ENCODE peak calls at places on chromosomes 11 and 22, in seven cellular contexts. N is A549, K is K562, S is HCT116, P is H1, M is HepG2, W is GM12878. H is an unnamed sample.

GRCh38 chr11:43504316-43504950 is 145.7 kb downstream of the TTC17 start:
- DNase-seq in K (peak), N (peak), M (peak), S (peak), W (no peak), P (peak), H (peak)

GRCh38 chr11:12179019-12179418 is 68.6 kb downstream of the MICAL2 start:
- DNase-seq in N (no peak), W (no peak), K (no peak), P (no peak), S (no peak), M (no peak), H (no peak)

GRCh38 chr22:19467912-19468311 is 11.1 kb downstream of the UFD1 start:
- DNase-seq in P (no peak), S (no peak), K (no peak), M (no peak), N (no peak), W (no peak), H (no peak)

GRCh38 chr11:43922974-43923326 is 19.5 kb upstream of the C11orf96 start:
- DNase-seq in P (no peak), K (no peak), W (no peak), N (no peak), S (no peak), M (no peak), H (no peak)

GRCh38 chr11:92955900-92956299 is 13.6 kb upstream of the MTNR1B start:
- DNase-seq in P (no peak), M (no peak), N (no peak), W (no peak), K (no peak), S (no peak), H (no peak)

GRCh38 chr11:87173185-87174039 is 135.7 kb downstream of the TMEM135 start:
- DNase-seq in N (peak), P (no peak), K (no peak), W (no peak), S (peak), M (peak), H (peak)

GRCh38 chr11:36777302-36777701 is 179.3 kb upstream of the RAG2 start:
- DNase-seq in P (no peak), N (no peak), S (no peak), K (no peak), W (no peak), M (no peak), H (no peak)

GRCh38 chr22:19779685-19780268 is 19.2 kb downstream of the TBX1 start:
- DNase-seq in P (no peak), S (no peak), W (no peak), K (no peak), M (no peak), N (no peak), H (peak)

GRCh38 chr22:49810363-49811013 is 17.2 kb downstream of the BRD1 start:
- DNase-seq in P (no peak), K (no peak), W (no peak), M (no peak), N (no peak), S (no peak), H (peak)
- TF ChIP-seq CEBPB in P (no peak), K (no peak), W (no peak), M (no peak), N (no peak), S (no peak), H (no peak)

GRCh38 chr11:122984186-122985011 is 2.8 kb upstream of the BSX start:
- DNase-seq in M (no peak), P (no peak), W (no peak), N (peak), S (no peak), K (no peak), H (no peak)
- TF ChIP-seq CEBPB in M (no peak), P (no peak), W (no peak), N (no peak), S (no peak), K (no peak), H (no peak)

GRCh38 chr11:24747275-24748251 is 250.7 kb downstream of the LUZP2 start:
- DNase-seq in S (no peak), N (no peak), K (no peak), W (no peak), M (no peak), P (no peak), H (no peak)
- TF ChIP-seq CEBPB in S (no peak), N (no peak), K (no peak), W (no peak), M (no peak), P (no peak), H (no peak)

GRCh38 chr22:41574847-41575381 is 14.1 kb downstream of the CSDC2 start:
- DNase-seq in P (no peak), S (no peak), W (no peak), K (no peak), N (no peak), M (no peak), H (peak)

GRCh38 chr22:41578818-41579217 is 10.8 kb downstream of the PMM1 start:
- DNase-seq in W (no peak), M (no peak), N (no peak), S (no peak), P (no peak), K (no peak), H (no peak)

GRCh38 chr22:41575533-41575932 is 14.1 kb downstream of the PMM1 start:
- DNase-seq in W (no peak), N (no peak), M (no peak), P (no peak), S (no peak), K (no peak), H (no peak)

GRCh38 chr22:41578114-41578513 is 11.5 kb downstream of the PMM1 start:
- DNase-seq in M (no peak), P (no peak), N (no peak), K (no peak), W (no peak), S (no peak), H (no peak)

DNA sequence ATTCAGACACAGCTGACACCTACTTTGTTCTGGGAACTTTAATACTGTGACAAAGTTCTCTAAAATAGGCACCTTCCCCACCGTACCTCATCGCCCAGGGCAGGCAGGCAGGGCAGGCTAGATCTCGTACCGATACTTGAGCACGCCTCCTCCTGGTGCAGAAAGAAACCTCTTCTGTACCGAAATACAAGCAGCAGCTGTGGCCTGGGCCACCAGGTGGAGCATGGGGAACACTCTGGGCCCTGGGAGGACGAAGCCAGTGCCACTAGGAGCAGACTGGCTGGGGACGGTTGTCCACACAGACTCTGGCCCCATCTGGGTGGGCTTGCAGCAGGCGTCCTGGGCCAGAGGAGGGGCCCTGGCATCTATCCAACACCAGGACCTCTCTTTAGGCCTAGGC is 12.8 kb downstream of the PMM1 start:
- DNase-seq in S (peak), M (peak), W (no peak), N (peak), K (peak), P (no peak), H (peak)
- TF ChIP-seq CEBPB in S (no peak), M (no peak), W (no peak), N (no peak), K (no peak), P (no peak), H (no peak)